ENCODE peak calls at places on chromosome X, in five cellular contexts. One of them, this sample, is unnamed.

GRCh38 chrX:14409341-14409740 is 120.0 kb upstream of the GLRA2 start:
- DNase-seq in EH: peak
- DNase-seq in activated naive CD4-positive, alpha-beta T cell: no peak
- DNase-seq in endothelial cell: no peak
- DNase-seq in HCT116: no peak
- DNase-seq in this sample: peak

GRCh38 chrX:79182616-79183015 is 38.1 kb downstream of the GPR174 start:
- DNase-seq in EH: no peak
- DNase-seq in activated naive CD4-positive, alpha-beta T cell: no peak
- DNase-seq in endothelial cell: no peak
- DNase-seq in HCT116: no peak
- DNase-seq in this sample: no peak

GRCh38 chrX:99398578-99398977 is 1011.5 kb downstream of the PCDH19 start:
- DNase-seq in EH: no peak
- DNase-seq in activated naive CD4-positive, alpha-beta T cell: no peak
- DNase-seq in endothelial cell: no peak
- DNase-seq in HCT116: no peak
- DNase-seq in this sample: no peak

GRCh38 chrX:137565921-137566745 is at the start of gene ZIC3:
- DNase-seq in EH: no peak
- DNase-seq in activated naive CD4-positive, alpha-beta T cell: no peak
- DNase-seq in endothelial cell: peak
- DNase-seq in HCT116: no peak
- DNase-seq in this sample: no peak

GRCh38 chrX:568341-568740 is 62.2 kb upstream of the SHOX start:
- DNase-seq in EH: no peak
- DNase-seq in activated naive CD4-positive, alpha-beta T cell: no peak
- DNase-seq in endothelial cell: no peak
- DNase-seq in HCT116: no peak
- DNase-seq in this sample: no peak

GRCh38 chrX:42020225-42020624 is 96.9 kb upstream of the CASK start:
- DNase-seq in EH: no peak
- DNase-seq in activated naive CD4-positive, alpha-beta T cell: no peak
- DNase-seq in endothelial cell: no peak
- DNase-seq in HCT116: no peak
- DNase-seq in this sample: no peak

GRCh38 chrX:19964017-19964710 is 26.7 kb downstream of the BCLAF3 start:
- DNase-seq in EH: no peak
- DNase-seq in activated naive CD4-positive, alpha-beta T cell: no peak
- DNase-seq in endothelial cell: no peak
- DNase-seq in HCT116: no peak
- DNase-seq in this sample: peak

GRCh38 chrX:146278381-146278780 is 460.8 kb downstream of the SLITRK2 start:
- DNase-seq in EH: no peak
- DNase-seq in activated naive CD4-positive, alpha-beta T cell: no peak
- DNase-seq in endothelial cell: peak
- DNase-seq in HCT116: no peak
- DNase-seq in this sample: peak

GRCh38 chrX:136598631-136599030 is 49.3 kb upstream of the CD40LG start:
- DNase-seq in EH: no peak
- DNase-seq in activated naive CD4-positive, alpha-beta T cell: no peak
- DNase-seq in endothelial cell: no peak
- DNase-seq in HCT116: no peak
- DNase-seq in this sample: no peak

GRCh38 chrX:112851806-112852205 is 11.2 kb upstream of the AMOT start:
- DNase-seq in EH: no peak
- DNase-seq in activated naive CD4-positive, alpha-beta T cell: no peak
- DNase-seq in endothelial cell: no peak
- DNase-seq in HCT116: no peak
- DNase-seq in this sample: no peak